ENCODE peak calls at places on chromosome 20, in four cellular contexts. Y is upper lobe of left lung, H is spleen, M is brain microvascular endothelial cell. B is an unnamed sample.

GRCh38 chr20:9966966-9967365 is 67.8 kb upstream of the ANKEF1 start:
- DNase-seq in Y (no peak), H (no peak), M (no peak), B (no peak)

GRCh38 chr20:37276494-37277252 is 12.8 kb upstream of the MANBAL start:
- DNase-seq in Y (peak; percentile 53), H (no peak), M (peak; percentile 75), B (peak; percentile 19)

GRCh38 chr20:3777726-3778629 is 3.3 kb downstream of the SPEF1 start:
- DNase-seq in Y (peak; percentile 82), H (peak; percentile 94), M (peak; percentile 11), B (no peak)

GRCh38 chr20:16692442-16692841 is 37.4 kb upstream of the SNRPB2 start:
- DNase-seq in Y (no peak), H (no peak), M (no peak), B (no peak)

GRCh38 chr20:25481235-25481917 is 73.9 kb downstream of the GINS1 start:
- DNase-seq in Y (no peak), H (no peak), M (no peak), B (no peak)

GRCh38 chr20:4227085-4227821 is 211.9 kb upstream of the RNF24 start:
- DNase-seq in Y (no peak), H (no peak), M (peak; percentile 52), B (no peak)

GRCh38 chr20:23361108-23361650 is 803 bp upstream of the GZF1 start:
- DNase-seq in Y (no peak), H (no peak), M (no peak), B (no peak)

GRCh38 chr20:18405826-18406225 is 61.0 kb downstream of the DZANK1 start:
- DNase-seq in Y (no peak), H (no peak), M (no peak), B (no peak)

GRCh38 chr20:22732751-22733150 is 148.4 kb upstream of the FOXA2 start:
- DNase-seq in Y (no peak), H (no peak), M (no peak), B (no peak)

GRCh38 chr20:2114560-2114959 is 12.9 kb downstream of the STK35 start:
- DNase-seq in Y (no peak), H (no peak), M (no peak), B (no peak)

DNA sequence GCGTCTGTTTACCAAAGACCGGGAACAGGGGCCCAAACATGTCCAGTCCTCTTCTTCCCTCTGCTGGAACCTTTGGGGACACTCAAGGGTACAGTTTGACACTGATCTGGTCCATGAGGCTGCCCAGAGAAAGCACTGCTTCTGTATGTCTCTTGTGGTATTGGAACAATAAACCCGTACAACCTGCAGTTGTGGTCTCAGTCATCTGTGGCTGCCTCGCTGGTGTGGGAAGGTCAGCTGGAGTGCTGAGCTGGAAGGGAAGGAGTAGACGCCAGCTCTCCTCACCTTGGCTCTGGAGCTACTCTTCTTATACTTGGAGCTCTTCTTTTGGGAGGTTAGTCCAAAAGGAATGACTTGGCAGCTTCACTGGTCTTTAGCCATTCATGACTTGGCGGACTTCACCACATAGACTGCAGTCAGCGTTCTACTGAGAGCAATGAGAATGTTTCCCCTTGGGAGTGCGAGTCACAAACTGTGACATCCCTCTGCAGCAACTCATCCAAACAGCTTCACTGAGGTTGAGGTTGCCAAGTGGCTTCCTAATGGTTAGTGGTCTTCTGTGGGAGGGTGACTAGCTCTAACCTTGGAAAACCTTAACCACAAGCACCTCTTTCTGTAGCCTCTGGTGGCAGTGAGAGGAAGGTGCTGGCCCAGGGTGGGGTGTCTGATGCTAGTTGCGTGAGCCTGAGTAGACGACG is 81.2 kb downstream of the ASXL1 start:
- DNase-seq in Y (peak; percentile 13), H (no peak), M (peak; percentile 75), B (no peak)
- H3K4me3 ChIP-seq in Y (no peak overlapping the region), H (no peak overlapping the region), M (no peak overlapping the region), B (no peak overlapping the region)

DNA sequence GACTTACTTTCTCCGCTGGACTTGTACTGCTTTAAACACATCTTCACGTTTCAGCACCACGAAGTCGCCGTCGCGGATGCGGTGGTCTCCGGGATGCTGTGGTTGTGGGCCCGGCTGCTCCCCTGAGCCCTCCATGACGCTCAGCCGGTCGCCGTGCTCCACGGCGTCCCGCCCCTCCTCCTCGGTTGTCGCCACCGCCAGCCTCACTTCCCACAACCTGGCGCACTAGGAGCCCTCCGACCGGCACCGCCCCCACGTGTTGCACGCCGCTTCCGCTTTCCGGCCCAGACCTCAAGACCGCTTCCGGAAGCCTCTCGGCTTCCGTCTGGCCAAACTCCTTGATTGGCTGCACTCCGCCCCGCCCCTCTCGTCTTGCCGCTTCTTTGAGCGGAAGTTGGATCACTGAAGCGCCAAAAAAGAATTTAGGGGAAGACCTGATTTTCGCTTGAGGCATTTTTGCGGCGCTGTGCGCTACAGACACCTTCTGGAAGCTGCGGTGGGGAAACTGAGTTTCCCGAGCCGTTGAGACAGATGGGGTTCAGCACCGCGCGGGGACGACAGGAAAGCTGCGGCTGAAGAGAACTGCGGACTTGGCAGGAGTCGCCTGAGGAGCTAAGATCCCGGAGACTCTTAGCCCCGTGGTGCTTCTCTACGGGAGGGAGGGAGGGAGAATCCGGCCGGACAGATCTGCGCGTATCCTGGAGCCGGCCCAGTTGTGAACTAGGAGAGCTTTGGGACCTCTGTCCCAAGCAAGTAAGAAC is at the start of the genes MCM8 and TRMT6:
- DNase-seq in Y (peak; percentile 96), H (peak; percentile 99), M (peak; percentile 94), B (peak; percentile 91)
- H3K36me3 ChIP-seq in Y (peaks cover 7% of the 10 kb centered on the region), H (peaks cover 36% of the 10 kb centered on the region), M (peaks cover 5% of the 10 kb centered on the region), B (peaks cover 3% of the 10 kb centered on the region)

DNA sequence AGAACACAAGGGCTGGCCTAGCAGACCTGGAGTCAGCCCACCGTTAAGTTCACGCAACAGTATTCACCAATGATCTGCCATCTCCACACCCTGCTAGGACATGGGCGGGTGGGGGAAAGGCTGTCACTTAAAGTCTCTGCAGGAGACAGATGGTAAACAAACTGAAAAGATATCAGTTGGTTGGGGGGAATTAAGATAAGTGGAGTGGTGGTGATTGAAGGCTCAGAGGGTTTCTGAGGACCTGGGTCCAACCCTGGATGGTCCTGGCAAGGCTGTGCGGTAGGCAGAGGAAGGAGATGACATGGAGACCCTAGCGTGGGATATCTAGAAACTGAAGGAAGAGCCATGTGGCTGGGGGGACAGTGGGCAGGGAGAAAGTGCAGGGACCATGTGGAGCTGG is 128.2 kb downstream of the SYCP2 start:
- DNase-seq in Y (no peak), H (peak; percentile 30), M (no peak), B (no peak)
- TF ChIP-seq CTCF in Y (no peak), H (no peak), M (no peak), B (no peak)

GRCh38 chr20:51763965-51764602 is 4.1 kb downstream of the ATP9A start:
- DNase-seq in Y (no peak), H (no peak), M (no peak), B (no peak)

GRCh38 chr20:51767867-51768758 is at the start of gene ATP9A:
- DNase-seq in Y (peak; percentile 29), H (peak; percentile 79), M (no peak), B (no peak)

GRCh38 chr20:51768759-51769517 is 748 bp upstream of the ATP9A start:
- DNase-seq in Y (no peak), H (no peak), M (no peak), B (no peak)

GRCh38 chr20:51769941-51770615 is 1.9 kb upstream of the ATP9A start:
- DNase-seq in Y (no peak), H (no peak), M (no peak), B (no peak)

DNA sequence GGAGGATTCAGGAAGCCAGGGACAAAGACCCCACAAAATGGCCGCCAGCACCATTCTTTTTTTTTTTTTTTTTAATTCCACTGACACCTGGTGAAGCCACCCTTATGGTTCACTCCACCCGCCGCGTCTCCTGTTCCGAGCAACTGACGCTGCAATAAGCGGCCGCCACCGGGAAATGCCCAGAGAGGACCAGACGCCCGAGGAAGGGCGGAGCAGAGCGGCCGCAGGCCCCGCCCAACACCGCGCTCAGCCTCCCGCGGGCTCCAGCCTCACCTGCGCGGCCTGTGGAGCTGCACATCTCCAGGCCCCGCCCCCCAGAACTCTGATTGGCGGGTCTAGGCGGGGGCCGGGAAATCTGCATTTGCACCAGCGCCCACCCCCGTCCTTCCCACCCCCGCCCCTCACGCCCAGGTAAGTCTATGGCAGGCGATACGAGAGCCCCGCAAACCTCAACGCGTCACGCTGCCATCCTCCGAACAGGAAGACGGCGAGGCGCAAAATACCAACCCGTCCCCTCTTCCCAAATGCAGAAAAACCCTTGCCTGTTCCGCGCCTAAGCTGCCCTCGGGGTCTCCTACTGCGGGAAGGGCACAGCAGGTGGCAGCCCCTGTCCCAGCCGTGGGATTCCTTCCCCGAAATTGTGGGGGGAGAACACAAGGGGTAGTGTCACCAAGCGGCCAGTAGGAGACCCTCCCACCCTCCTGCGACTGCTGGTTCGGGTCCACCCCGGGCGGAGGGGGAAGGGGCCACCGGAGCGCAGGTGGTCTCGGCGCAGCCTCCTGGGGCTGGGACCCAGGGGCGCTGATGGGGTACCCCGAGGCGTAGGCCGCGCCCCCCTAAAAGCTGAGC is 948 bp downstream of the ATP9A start:
- DNase-seq in Y (peak; percentile 94), H (peak; percentile 92), M (no peak), B (peak; percentile 21)
- H3K4me3 ChIP-seq in Y (peak overlapping the region; percentile 89), H (peak overlapping the region; percentile 35), M (peak overlapping the region; percentile 69), B (peak overlapping the region; percentile 82)

DNA sequence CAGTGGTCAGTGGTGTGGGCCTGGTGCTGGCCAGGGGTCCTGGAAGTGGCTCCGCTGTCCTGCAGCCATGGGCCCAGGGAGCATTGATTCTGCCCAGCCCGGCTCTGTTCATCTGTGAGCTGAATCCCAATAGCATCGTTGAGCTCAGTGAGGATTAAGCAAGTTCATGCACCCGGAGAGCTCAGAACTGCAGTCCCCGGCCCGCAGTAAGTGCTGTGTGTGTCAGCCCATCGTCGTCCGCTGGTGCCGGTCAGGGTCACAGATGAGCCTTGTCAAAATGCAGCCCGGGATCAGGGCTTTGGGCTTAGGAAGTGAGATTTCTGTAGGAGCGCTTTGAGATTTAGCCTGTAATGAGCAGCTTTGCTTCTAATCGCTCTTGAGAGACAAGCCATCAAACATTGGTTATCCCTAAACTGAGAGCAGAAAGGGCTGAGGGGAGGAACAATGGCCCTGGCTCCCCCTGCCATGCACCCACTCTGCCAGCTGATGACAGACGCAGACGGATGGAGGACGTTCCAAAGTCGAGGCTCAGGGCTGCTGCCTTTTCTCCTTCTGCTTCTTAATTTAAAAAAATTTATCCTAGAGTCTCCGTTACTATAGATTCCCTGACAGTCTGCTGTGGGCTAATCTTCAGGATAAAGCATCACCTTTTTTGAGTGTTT is 25.5 kb upstream of the SULF2 start:
- DNase-seq in Y (no peak), H (peak; percentile 43), M (no peak), B (no peak)
- H3K36me3 ChIP-seq in Y (no peaks in the 10 kb centered on the region), H (no peaks in the 10 kb centered on the region), M (no peaks in the 10 kb centered on the region), B (no peaks in the 10 kb centered on the region)

GRCh38 chr20:46741924-46742692 is 32.7 kb downstream of the SLC2A10 start:
- DNase-seq in Y (no peak), H (no peak), M (no peak), B (no peak)
- TF ChIP-seq CTCF in Y (no peak), H (no peak), M (no peak), B (no peak)

GRCh38 chr20:34088305-34088870 is 23.7 kb downstream of the EIF2S2 start:
- DNase-seq in Y (no peak), H (no peak), M (no peak), B (no peak)
- H3K4me3 ChIP-seq in Y (no peak overlapping the region), H (no peak overlapping the region), M (no peak overlapping the region), B (no peak overlapping the region)

GRCh38 chr20:43863330-43863729 is 51.3 kb upstream of the TOX2 start:
- DNase-seq in Y (no peak), H (no peak), M (no peak), B (no peak)
- H3K36me3 ChIP-seq in Y (no peaks in the 10 kb centered on the region), H (no peaks in the 10 kb centered on the region), M (no peaks in the 10 kb centered on the region), B (no peaks in the 10 kb centered on the region)

GRCh38 chr20:35599776-35600120 is 15.9 kb upstream of the SPAG4 start:
- DNase-seq in Y (no peak), H (no peak), M (no peak), B (no peak)

GRCh38 chr20:35600176-35600995 is 15.2 kb upstream of the SPAG4 start:
- DNase-seq in Y (no peak), H (no peak), M (no peak), B (no peak)

GRCh38 chr20:35601990-35602389 is 13.6 kb upstream of the SPAG4 start:
- DNase-seq in Y (no peak), H (no peak), M (no peak), B (no peak)

GRCh38 chr20:35602851-35603495 is 12.7 kb upstream of the SPAG4 start:
- DNase-seq in Y (no peak), H (peak; percentile 51), M (no peak), B (no peak)

GRCh38 chr20:35601021-35601973 is 14.3 kb upstream of the SPAG4 start:
- DNase-seq in Y (peak; percentile 76), H (peak; percentile 94), M (peak; percentile 51), B (no peak)
- TF ChIP-seq CTCF in Y (peak; percentile 78), H (peak; percentile 31), M (peak; percentile 58), B (peak; percentile 41)

B was measured in kidney epithelial cell.